ENCODE peak calls at places on chromosome 17, in ten cellular contexts. One of them, this sample, is unnamed. For H3K27me3, the result is how much of the 10 kb centered on the place peaks cover.

GRCh38 chr17:7841309-7841621 is 7.2 kb downstream of the KDM6B start:
- DNase-seq in PC-3: no peak
- DNase-seq in effector memory CD4-positive, alpha-beta T cell: no peak
- DNase-seq in spleen: no peak
- DNase-seq in breast epithelium: no peak
- DNase-seq in small intestine: no peak
- DNase-seq in CD4-positive, alpha-beta T cell: no peak
- DNase-seq in dorsolateral prefrontal cortex: no peak
- DNase-seq in H9: no peak
- DNase-seq in heart right ventricle: no peak
- DNase-seq in this sample: no peak

GRCh38 chr17:57649731-57650484 is 95.2 kb downstream of the CCDC182 start:
- DNase-seq in small intestine: no peak
- DNase-seq in dorsolateral prefrontal cortex: no peak
- DNase-seq in effector memory CD4-positive, alpha-beta T cell: no peak
- DNase-seq in breast epithelium: no peak
- DNase-seq in PC-3: no peak
- DNase-seq in CD4-positive, alpha-beta T cell: no peak
- DNase-seq in spleen: no peak
- DNase-seq in H9: peak
- DNase-seq in heart right ventricle: no peak
- DNase-seq in this sample: no peak

GRCh38 chr17:7888184-7888920 is at the start of gene CHD3:
- DNase-seq in H9: peak
- DNase-seq in heart right ventricle: no peak
- DNase-seq in dorsolateral prefrontal cortex: peak
- DNase-seq in CD4-positive, alpha-beta T cell: peak
- DNase-seq in PC-3: peak
- DNase-seq in breast epithelium: peak
- DNase-seq in spleen: no peak
- DNase-seq in effector memory CD4-positive, alpha-beta T cell: no peak
- DNase-seq in small intestine: peak
- DNase-seq in this sample: peak

GRCh38 chr17:68591583-68591982 is 9.6 kb downstream of the FAM20A start:
- DNase-seq in CD4-positive, alpha-beta T cell: no peak
- DNase-seq in PC-3: peak
- DNase-seq in dorsolateral prefrontal cortex: no peak
- DNase-seq in spleen: no peak
- DNase-seq in effector memory CD4-positive, alpha-beta T cell: no peak
- DNase-seq in small intestine: no peak
- DNase-seq in H9: peak
- DNase-seq in breast epithelium: no peak
- DNase-seq in heart right ventricle: peak
- DNase-seq in this sample: no peak

GRCh38 chr17:4006745-4007211 is 42.5 kb upstream of the ATP2A3 start:
- DNase-seq in heart right ventricle: no peak
- DNase-seq in H9: no peak
- DNase-seq in CD4-positive, alpha-beta T cell: no peak
- DNase-seq in breast epithelium: no peak
- DNase-seq in dorsolateral prefrontal cortex: no peak
- DNase-seq in effector memory CD4-positive, alpha-beta T cell: no peak
- DNase-seq in PC-3: no peak
- DNase-seq in spleen: no peak
- DNase-seq in small intestine: no peak
- DNase-seq in this sample: no peak

GRCh38 chr17:58352843-58353719 is 1.1 kb upstream of the SUPT4H1 start:
- DNase-seq in dorsolateral prefrontal cortex: peak
- DNase-seq in breast epithelium: no peak
- DNase-seq in spleen: peak
- DNase-seq in effector memory CD4-positive, alpha-beta T cell: no peak
- DNase-seq in heart right ventricle: peak
- DNase-seq in PC-3: peak
- DNase-seq in small intestine: peak
- DNase-seq in H9: peak
- DNase-seq in CD4-positive, alpha-beta T cell: no peak
- DNase-seq in this sample: peak

GRCh38 chr17:45276031-45276430 is 14.1 kb upstream of the SPATA32 start:
- DNase-seq in spleen: no peak
- DNase-seq in CD4-positive, alpha-beta T cell: no peak
- DNase-seq in breast epithelium: no peak
- DNase-seq in PC-3: no peak
- DNase-seq in H9: no peak
- DNase-seq in small intestine: no peak
- DNase-seq in heart right ventricle: no peak
- DNase-seq in dorsolateral prefrontal cortex: no peak
- DNase-seq in effector memory CD4-positive, alpha-beta T cell: no peak
- DNase-seq in this sample: peak

GRCh38 chr17:50575581-50576210 is 15.2 kb downstream of the CACNA1G start:
- DNase-seq in dorsolateral prefrontal cortex: no peak
- DNase-seq in effector memory CD4-positive, alpha-beta T cell: no peak
- DNase-seq in H9: peak
- DNase-seq in spleen: no peak
- DNase-seq in breast epithelium: no peak
- DNase-seq in CD4-positive, alpha-beta T cell: no peak
- DNase-seq in heart right ventricle: no peak
- DNase-seq in small intestine: no peak
- DNase-seq in PC-3: no peak
- DNase-seq in this sample: no peak

GRCh38 chr17:38361700-38362465 is 10.2 kb downstream of the SOCS7 start:
- DNase-seq in effector memory CD4-positive, alpha-beta T cell: no peak
- DNase-seq in heart right ventricle: no peak
- DNase-seq in small intestine: no peak
- DNase-seq in breast epithelium: no peak
- DNase-seq in CD4-positive, alpha-beta T cell: no peak
- DNase-seq in spleen: no peak
- DNase-seq in PC-3: peak
- DNase-seq in dorsolateral prefrontal cortex: no peak
- DNase-seq in H9: no peak
- DNase-seq in this sample: peak

GRCh38 chr17:75983501-75984181 is 4.6 kb downstream of the TEN1 start:
- DNase-seq in effector memory CD4-positive, alpha-beta T cell: no peak
- DNase-seq in PC-3: no peak
- DNase-seq in CD4-positive, alpha-beta T cell: no peak
- DNase-seq in small intestine: no peak
- DNase-seq in heart right ventricle: no peak
- DNase-seq in spleen: no peak
- DNase-seq in H9: peak
- DNase-seq in dorsolateral prefrontal cortex: no peak
- DNase-seq in breast epithelium: no peak
- DNase-seq in this sample: no peak

GRCh38 chr17:44556114-44556853 is 1.0 kb upstream of the FZD2 start:
- DNase-seq in H9: peak
- DNase-seq in spleen: no peak
- DNase-seq in breast epithelium: no peak
- DNase-seq in dorsolateral prefrontal cortex: no peak
- DNase-seq in CD4-positive, alpha-beta T cell: no peak
- DNase-seq in PC-3: peak
- DNase-seq in heart right ventricle: peak
- DNase-seq in small intestine: peak
- DNase-seq in effector memory CD4-positive, alpha-beta T cell: no peak
- DNase-seq in this sample: peak

GRCh38 chr17:59505610-59506276 is 59.7 kb upstream of the DHX40 start:
- DNase-seq in PC-3: peak
- DNase-seq in dorsolateral prefrontal cortex: no peak
- DNase-seq in small intestine: no peak
- DNase-seq in heart right ventricle: no peak
- DNase-seq in CD4-positive, alpha-beta T cell: no peak
- DNase-seq in breast epithelium: no peak
- DNase-seq in spleen: no peak
- DNase-seq in H9: no peak
- DNase-seq in effector memory CD4-positive, alpha-beta T cell: no peak
- DNase-seq in this sample: no peak

GRCh38 chr17:72122668-72123495 is 2.1 kb downstream of the SOX9 start:
- DNase-seq in dorsolateral prefrontal cortex: no peak
- DNase-seq in CD4-positive, alpha-beta T cell: no peak
- DNase-seq in small intestine: peak
- DNase-seq in effector memory CD4-positive, alpha-beta T cell: no peak
- DNase-seq in spleen: no peak
- DNase-seq in PC-3: peak
- DNase-seq in heart right ventricle: peak
- DNase-seq in H9: peak
- DNase-seq in breast epithelium: no peak
- DNase-seq in this sample: peak

GRCh38 chr17:28390123-28390522 is 15.9 kb downstream of the SLC46A1 start:
- DNase-seq in PC-3: no peak
- DNase-seq in effector memory CD4-positive, alpha-beta T cell: no peak
- DNase-seq in small intestine: no peak
- DNase-seq in breast epithelium: no peak
- DNase-seq in CD4-positive, alpha-beta T cell: no peak
- DNase-seq in spleen: no peak
- DNase-seq in H9: no peak
- DNase-seq in heart right ventricle: no peak
- DNase-seq in dorsolateral prefrontal cortex: no peak
- DNase-seq in this sample: no peak

GRCh38 chr17:49901460-49902331 is 53.8 kb upstream of the TAC4 start:
- DNase-seq in spleen: no peak
- DNase-seq in CD4-positive, alpha-beta T cell: no peak
- DNase-seq in dorsolateral prefrontal cortex: no peak
- DNase-seq in breast epithelium: no peak
- DNase-seq in heart right ventricle: no peak
- DNase-seq in H9: no peak
- DNase-seq in small intestine: no peak
- DNase-seq in effector memory CD4-positive, alpha-beta T cell: no peak
- DNase-seq in PC-3: peak
- DNase-seq in this sample: peak

GRCh38 chr17:17435323-17435722 is 41.5 kb upstream of the MED9 start:
- DNase-seq in heart right ventricle: no peak
- DNase-seq in effector memory CD4-positive, alpha-beta T cell: no peak
- DNase-seq in small intestine: peak
- DNase-seq in dorsolateral prefrontal cortex: no peak
- DNase-seq in H9: no peak
- DNase-seq in PC-3: peak
- DNase-seq in breast epithelium: no peak
- DNase-seq in spleen: no peak
- DNase-seq in CD4-positive, alpha-beta T cell: no peak
- DNase-seq in this sample: peak

GRCh38 chr17:82970067-82970466 is 109.3 kb upstream of the METRNL start:
- DNase-seq in spleen: no peak
- DNase-seq in PC-3: no peak
- DNase-seq in breast epithelium: no peak
- DNase-seq in CD4-positive, alpha-beta T cell: no peak
- DNase-seq in dorsolateral prefrontal cortex: no peak
- DNase-seq in H9: peak
- DNase-seq in small intestine: no peak
- DNase-seq in heart right ventricle: no peak
- DNase-seq in effector memory CD4-positive, alpha-beta T cell: no peak
- DNase-seq in this sample: no peak

GRCh38 chr17:38861399-38861843 is 7.9 kb upstream of the RPL23 start:
- DNase-seq in small intestine: no peak
- DNase-seq in spleen: no peak
- DNase-seq in H9: peak
- DNase-seq in CD4-positive, alpha-beta T cell: no peak
- DNase-seq in heart right ventricle: no peak
- DNase-seq in effector memory CD4-positive, alpha-beta T cell: no peak
- DNase-seq in PC-3: no peak
- DNase-seq in dorsolateral prefrontal cortex: no peak
- DNase-seq in breast epithelium: no peak
- DNase-seq in this sample: no peak

GRCh38 chr17:41935641-41936040 is 5.2 kb downstream of the ODAD4 start:
- DNase-seq in spleen: no peak
- DNase-seq in small intestine: no peak
- DNase-seq in H9: no peak
- DNase-seq in effector memory CD4-positive, alpha-beta T cell: no peak
- DNase-seq in dorsolateral prefrontal cortex: no peak
- DNase-seq in CD4-positive, alpha-beta T cell: no peak
- DNase-seq in heart right ventricle: no peak
- DNase-seq in breast epithelium: no peak
- DNase-seq in PC-3: no peak
- DNase-seq in this sample: no peak

GRCh38 chr17:29140051-29140582 is 40.1 kb downstream of the MYO18A start:
- DNase-seq in PC-3: peak
- DNase-seq in CD4-positive, alpha-beta T cell: peak
- DNase-seq in dorsolateral prefrontal cortex: peak
- DNase-seq in heart right ventricle: peak
- DNase-seq in effector memory CD4-positive, alpha-beta T cell: peak
- DNase-seq in small intestine: peak
- DNase-seq in H9: peak
- DNase-seq in spleen: peak
- DNase-seq in breast epithelium: no peak
- DNase-seq in this sample: peak

GRCh38 chr17:3298260-3298659 is at the start of gene OR3A1:
- DNase-seq in H9: no peak
- DNase-seq in small intestine: no peak
- DNase-seq in PC-3: no peak
- DNase-seq in CD4-positive, alpha-beta T cell: no peak
- DNase-seq in dorsolateral prefrontal cortex: no peak
- DNase-seq in spleen: no peak
- DNase-seq in breast epithelium: no peak
- DNase-seq in effector memory CD4-positive, alpha-beta T cell: no peak
- DNase-seq in heart right ventricle: no peak
- DNase-seq in this sample: no peak

GRCh38 chr17:35778641-35779196 is 16.7 kb downstream of the MMP28 start:
- DNase-seq in small intestine: no peak
- DNase-seq in dorsolateral prefrontal cortex: no peak
- DNase-seq in heart right ventricle: no peak
- DNase-seq in H9: no peak
- DNase-seq in effector memory CD4-positive, alpha-beta T cell: no peak
- DNase-seq in PC-3: no peak
- DNase-seq in breast epithelium: no peak
- DNase-seq in spleen: no peak
- DNase-seq in CD4-positive, alpha-beta T cell: no peak
- DNase-seq in this sample: peak
- H3K27me3 ChIP-seq in small intestine: under half
- H3K27me3 ChIP-seq in dorsolateral prefrontal cortex: under half
- H3K27me3 ChIP-seq in heart right ventricle: under half
- H3K27me3 ChIP-seq in H9: under half
- H3K27me3 ChIP-seq in effector memory CD4-positive, alpha-beta T cell: under half
- H3K27me3 ChIP-seq in PC-3: under half
- H3K27me3 ChIP-seq in breast epithelium: under half
- H3K27me3 ChIP-seq in spleen: under half
- H3K27me3 ChIP-seq in CD4-positive, alpha-beta T cell: under half
- H3K27me3 ChIP-seq in this sample: under half

GRCh38 chr17:80367510-80367909 is 47.5 kb upstream of the ENDOV start:
- DNase-seq in spleen: peak
- DNase-seq in dorsolateral prefrontal cortex: no peak
- DNase-seq in PC-3: no peak
- DNase-seq in H9: no peak
- DNase-seq in heart right ventricle: no peak
- DNase-seq in CD4-positive, alpha-beta T cell: no peak
- DNase-seq in small intestine: no peak
- DNase-seq in breast epithelium: no peak
- DNase-seq in effector memory CD4-positive, alpha-beta T cell: no peak
- DNase-seq in this sample: no peak
- H3K27me3 ChIP-seq in spleen: under half
- H3K27me3 ChIP-seq in dorsolateral prefrontal cortex: under half
- H3K27me3 ChIP-seq in PC-3: under half
- H3K27me3 ChIP-seq in H9: under half
- H3K27me3 ChIP-seq in heart right ventricle: under half
- H3K27me3 ChIP-seq in CD4-positive, alpha-beta T cell: under half
- H3K27me3 ChIP-seq in small intestine: under half
- H3K27me3 ChIP-seq in breast epithelium: under half
- H3K27me3 ChIP-seq in effector memory CD4-positive, alpha-beta T cell: under half
- H3K27me3 ChIP-seq in this sample: under half

GRCh38 chr17:81448960-81449359 is 53.7 kb downstream of the BAHCC1 start:
- DNase-seq in breast epithelium: no peak
- DNase-seq in CD4-positive, alpha-beta T cell: no peak
- DNase-seq in heart right ventricle: no peak
- DNase-seq in small intestine: no peak
- DNase-seq in effector memory CD4-positive, alpha-beta T cell: no peak
- DNase-seq in PC-3: no peak
- DNase-seq in dorsolateral prefrontal cortex: no peak
- DNase-seq in H9: no peak
- DNase-seq in spleen: no peak
- DNase-seq in this sample: no peak
- H3K27me3 ChIP-seq in breast epithelium: under half
- H3K27me3 ChIP-seq in CD4-positive, alpha-beta T cell: under half
- H3K27me3 ChIP-seq in heart right ventricle: under half
- H3K27me3 ChIP-seq in small intestine: under half
- H3K27me3 ChIP-seq in effector memory CD4-positive, alpha-beta T cell: under half
- H3K27me3 ChIP-seq in PC-3: under half
- H3K27me3 ChIP-seq in dorsolateral prefrontal cortex: under half
- H3K27me3 ChIP-seq in H9: under half
- H3K27me3 ChIP-seq in spleen: under half
- H3K27me3 ChIP-seq in this sample: under half

GRCh38 chr17:61448042-61448441 is 4.2 kb upstream of the TBX4 start:
- DNase-seq in H9: no peak
- DNase-seq in dorsolateral prefrontal cortex: no peak
- DNase-seq in effector memory CD4-positive, alpha-beta T cell: no peak
- DNase-seq in PC-3: no peak
- DNase-seq in heart right ventricle: no peak
- DNase-seq in CD4-positive, alpha-beta T cell: no peak
- DNase-seq in small intestine: no peak
- DNase-seq in spleen: no peak
- DNase-seq in breast epithelium: no peak
- DNase-seq in this sample: no peak
- H3K27me3 ChIP-seq in H9: under half
- H3K27me3 ChIP-seq in dorsolateral prefrontal cortex: under half
- H3K27me3 ChIP-seq in effector memory CD4-positive, alpha-beta T cell: under half
- H3K27me3 ChIP-seq in PC-3: under half
- H3K27me3 ChIP-seq in heart right ventricle: half or more
- H3K27me3 ChIP-seq in CD4-positive, alpha-beta T cell: half or more
- H3K27me3 ChIP-seq in small intestine: under half
- H3K27me3 ChIP-seq in spleen: under half
- H3K27me3 ChIP-seq in breast epithelium: under half
- H3K27me3 ChIP-seq in this sample: under half